ENCODE peak calls at places on chromosomes 4 and X, in ten cellular contexts. M is RCC 7860; L is activated T-cell treated with anti-CD3 and anti-CD28 coated beads for 1 hour; P is GM20000; Q is effector CD4-positive, alpha-beta T cell; S is heart right ventricle; J is AG10803; K is GM12865; N is head of caudate nucleus; E is ovary. F is an unnamed sample.

GRCh38 chr4:40334591-40335507 is at the start of gene CHRNA9:
- DNase-seq in M (no peak), L (no peak), P (no peak), Q (no peak), S (no peak), J (no peak), K (no peak), N (no peak), E (no peak), F (no peak)

GRCh38 chr4:73348185-73348584 is 55.9 kb upstream of the ALB start:
- DNase-seq in M (no peak), L (no peak), P (no peak), Q (no peak), S (no peak), J (no peak), K (no peak), N (no peak), E (no peak), F (no peak)

GRCh38 chr4:122827258-122827887 is 742 bp downstream of the FGF2 start:
- DNase-seq in M (peak; percentile 16), L (no peak), P (peak; percentile 83), Q (no peak), S (peak; percentile 26), J (peak; percentile 46), K (peak; percentile 81), N (peak; percentile 21), E (peak; percentile 67), F (peak; percentile 14)

GRCh38 chr4:57151481-57151880 is 41.3 kb upstream of the IGFBP7 start:
- DNase-seq in M (no peak), L (no peak), P (no peak), Q (no peak), S (no peak), J (no peak), K (no peak), N (no peak), E (no peak), F (no peak)

GRCh38 chrX:110462957-110463356 is 104.3 kb downstream of the RTL9 start:
- DNase-seq in M (no peak), L (no peak), P (no peak), Q (no peak), S (no peak), J (no peak), K (no peak), N (no peak), E (no peak), F (no peak)

GRCh38 chrX:154334496-154334895 is 38.9 kb downstream of the TKTL1 start:
- DNase-seq in M (no peak), L (no peak), P (no peak), Q (no peak), S (no peak), J (no peak), K (no peak), N (no peak), E (no peak), F (no peak)

GRCh38 chrX:11408783-11409182 is 115.6 kb downstream of the AMELX start:
- DNase-seq in M (no peak), L (no peak), P (no peak), Q (no peak), S (no peak), J (no peak), K (no peak), N (no peak), E (no peak), F (no peak)

GRCh38 chr4:186643501-186644315 is 79.9 kb downstream of the FAT1 start:
- DNase-seq in M (peak; percentile 85), L (no peak), P (no peak), Q (no peak), S (no peak), J (peak; percentile 30), K (no peak), N (no peak), E (no peak), F (no peak)

GRCh38 chrX:129654652-129655546 is at the start of gene APLN:
- DNase-seq in M (peak; percentile 35), L (no peak), P (peak; percentile 33), Q (no peak), S (peak; percentile 58), J (peak; percentile 26), K (peak; percentile 6), N (peak; percentile 66), E (peak; percentile 62), F (no peak)

GRCh38 chrX:99795495-99795894 is 614.6 kb downstream of the PCDH19 start:
- DNase-seq in M (no peak), L (no peak), P (no peak), Q (no peak), S (no peak), J (no peak), K (no peak), N (no peak), E (no peak), F (no peak)

GRCh38 chr4:8093587-8094274 is 64.9 kb downstream of the ABLIM2 start:
- DNase-seq in M (no peak), L (no peak), P (no peak), Q (no peak), S (no peak), J (no peak), K (no peak), N (no peak), E (no peak), F (no peak)

GRCh38 chr4:94577136-94577535 is 125.4 kb downstream of the PDLIM5 start:
- DNase-seq in M (no peak), L (no peak), P (no peak), Q (no peak), S (peak; percentile 69), J (peak; percentile 74), K (no peak), N (peak; percentile 77), E (peak; percentile 70), F (no peak)

GRCh38 chr4:113222431-113222979 is 173.1 kb downstream of the ANK2 start:
- DNase-seq in M (peak; percentile 16), L (no peak), P (no peak), Q (no peak), S (no peak), J (peak; percentile 45), K (no peak), N (no peak), E (no peak), F (no peak)

GRCh38 chr4:53734584-53735363 is 143.5 kb upstream of the LNX1 start:
- DNase-seq in M (no peak), L (no peak), P (no peak), Q (no peak), S (no peak), J (peak; percentile 73), K (no peak), N (no peak), E (no peak), F (no peak)

GRCh38 chrX:34275710-34276109 is 143.6 kb upstream of the FAM47A start:
- DNase-seq in M (no peak), L (no peak), P (no peak), Q (no peak), S (no peak), J (no peak), K (no peak), N (no peak), E (no peak), F (no peak)

F was measured in naive thymus-derived CD8-positive, alpha-beta T cell.